ENCODE peak calls at places on chromosomes 3 and 15, in eight cellular contexts. V, J, K, L, D, U, R and I are unnamed samples.

GRCh38 chr3:128082545-128082944 is 30.3 kb downstream of the SEC61A1 start:
- DNase-seq in V (no peak), J (no peak), K (no peak), L (no peak), D (no peak), U (peak; percentile 22), R (no peak), I (no peak)

GRCh38 chr3:152505926-152506325 is 237.2 kb downstream of the MBNL1 start:
- DNase-seq in V (no peak), J (no peak), K (no peak), L (no peak), D (no peak), U (no peak), R (no peak), I (no peak)

GRCh38 chr3:33883538-33884203 is 85.2 kb downstream of the PDCD6IP start:
- DNase-seq in V (peak; percentile 41), J (no peak), K (peak; percentile 31), L (peak; percentile 66), D (peak; percentile 20), U (no peak), R (no peak), I (peak; percentile 62)

GRCh38 chr15:100008258-100008657 is 275.0 kb upstream of the LYSMD4 start:
- DNase-seq in V (no peak), J (no peak), K (no peak), L (no peak), D (no peak), U (no peak), R (no peak), I (no peak)

GRCh38 chr3:99498544-99499234 is 139.7 kb upstream of the COL8A1 start:
- DNase-seq in V (no peak), J (no peak), K (peak; percentile 79), L (no peak), D (no peak), U (no peak), R (no peak), I (no peak)

GRCh38 chr3:41188291-41188690 is 11.0 kb upstream of the CTNNB1 start:
- DNase-seq in V (no peak), J (no peak), K (no peak), L (no peak), D (no peak), U (no peak), R (no peak), I (no peak)

GRCh38 chr15:38503497-38503896 is 49.6 kb downstream of the FAM98B start:
- DNase-seq in V (no peak), J (no peak), K (no peak), L (no peak), D (no peak), U (no peak), R (no peak), I (no peak)

GRCh38 chr15:58760385-58761009 is 10.6 kb upstream of the MINDY2 start:
- DNase-seq in V (no peak), J (peak; percentile 49), K (no peak), L (peak; percentile 60), D (no peak), U (no peak), R (no peak), I (no peak)

GRCh38 chr15:81880833-81881232 is 165.0 kb downstream of the MEX3B start:
- DNase-seq in V (no peak), J (no peak), K (no peak), L (no peak), D (no peak), U (no peak), R (no peak), I (no peak)

GRCh38 chr3:58628823-58629562 is 37.6 kb downstream of the FAM3D start:
- DNase-seq in V (no peak), J (no peak), K (peak; percentile 98), L (no peak), D (no peak), U (no peak), R (no peak), I (no peak)

GRCh38 chr3:179967622-179968021 is 69.1 kb downstream of the PEX5L start:
- DNase-seq in V (no peak), J (no peak), K (no peak), L (no peak), D (no peak), U (no peak), R (no peak), I (peak; percentile 77)

GRCh38 chr3:57998366-57999283 is 9.6 kb upstream of the FLNB start:
- DNase-seq in V (peak; percentile 39), J (peak; percentile 27), K (no peak), L (peak; percentile 51), D (no peak), U (no peak), R (no peak), I (peak; percentile 92)

GRCh38 chr15:91689377-91689776 is 164.1 kb upstream of the SLCO3A1 start:
- DNase-seq in V (no peak), J (no peak), K (no peak), L (no peak), D (no peak), U (no peak), R (no peak), I (no peak)

GRCh38 chr3:45988804-45989203 is 6.8 kb downstream of the FYCO1 start:
- DNase-seq in V (no peak), J (no peak), K (peak; percentile 78), L (no peak), D (no peak), U (no peak), R (no peak), I (no peak)

GRCh38 chr3:194269610-194270145 is 81.5 kb downstream of the CPN2 start:
- DNase-seq in V (peak; percentile 83), J (no peak), K (peak; percentile 44), L (no peak), D (no peak), U (peak; percentile 80), R (no peak), I (no peak)

GRCh38 chr3:66498718-66499611 is 1.9 kb downstream of the LRIG1 start:
- DNase-seq in V (no peak), J (no peak), K (no peak), L (peak; percentile 50), D (no peak), U (no peak), R (no peak), I (no peak)

GRCh38 chr15:70713547-70714414 is 49.6 kb downstream of the UACA start:
- DNase-seq in V (no peak), J (no peak), K (peak; percentile 86), L (no peak), D (no peak), U (no peak), R (no peak), I (no peak)

GRCh38 chr3:195543642-195544536 is 764 bp upstream of the PPP1R2 start:
- DNase-seq in V (no peak), J (no peak), K (no peak), L (no peak), D (no peak), U (no peak), R (peak; percentile 27), I (no peak)

GRCh38 chr15:100131321-100132224 is 210.2 kb downstream of the ADAMTS17 start:
- DNase-seq in V (peak; percentile 46), J (peak; percentile 55), K (peak; percentile 18), L (no peak), D (peak; percentile 11), U (no peak), R (peak; percentile 15), I (peak; percentile 30)